ENCODE peak calls at places on chromosome 22, in nine cellular contexts. D, G, B, Q, T, A, V, J and H are unnamed samples.

GRCh38 chr22:32603651-32604540 is 129.3 kb downstream of the FBXO7 start:
- DNase-seq in T (no peak), B (no peak), D (no peak), J (no peak), V (no peak), A (no peak), G (no peak), Q (no peak), H (peak; percentile 73)

GRCh38 chr22:29635734-29636357 is 32.4 kb downstream of the NF2 start:
- DNase-seq in B (no peak), D (peak; percentile 64), V (no peak), G (no peak), T (no peak), J (peak; percentile 60), A (no peak), Q (peak; percentile 24), H (no peak)

GRCh38 chr22:37486224-37486845 is at the start of gene MFNG:
- DNase-seq in V (peak; percentile 93), A (peak; percentile 83), D (peak; percentile 80), J (peak; percentile 91), T (peak; percentile 84), G (no peak), B (peak; percentile 77), Q (peak; percentile 93), H (peak; percentile 96)

GRCh38 chr22:25008666-25009065 is 56.1 kb downstream of the KIAA1671 start:
- DNase-seq in T (no peak), Q (no peak), D (no peak), J (no peak), B (no peak), G (no peak), A (no peak), V (no peak), H (no peak)

GRCh38 chr22:47092896-47093311 is 330.5 kb downstream of the TBC1D22A start:
- DNase-seq in D (no peak), V (no peak), G (no peak), T (no peak), Q (no peak), B (no peak), J (no peak), A (no peak), H (no peak)

GRCh38 chr22:20977019-20977418 is 5.1 kb upstream of the LZTR1 start:
- DNase-seq in T (no peak), V (peak; percentile 36), D (no peak), G (no peak), Q (no peak), B (no peak), A (no peak), J (no peak), H (no peak)

GRCh38 chr22:31083377-31083768 is 2.3 kb downstream of the SMTN start:
- DNase-seq in A (no peak), J (peak; percentile 7), D (no peak), G (no peak), Q (no peak), T (peak; percentile 71), B (no peak), V (no peak), H (no peak)

GRCh38 chr22:44755418-44755817 is 3.0 kb downstream of the ARHGAP8 start:
- DNase-seq in G (no peak), J (no peak), Q (no peak), V (no peak), B (no peak), D (no peak), A (no peak), T (no peak), H (peak; percentile 59)

GRCh38 chr22:50145741-50146439 is 24.6 kb upstream of the PANX2 start:
- DNase-seq in T (no peak), G (no peak), J (peak; percentile 64), V (peak; percentile 57), B (no peak), A (no peak), D (no peak), Q (no peak), H (no peak)

GRCh38 chr22:46769191-46769675 is 6.8 kb downstream of the TBC1D22A start:
- DNase-seq in J (no peak), B (no peak), D (no peak), A (no peak), T (no peak), Q (no peak), V (peak; percentile 50), G (no peak), H (peak; percentile 86)

GRCh38 chr22:41446639-41447434 is at the start of gene TOB2:
- DNase-seq in Q (peak; percentile 94), T (peak; percentile 97), G (peak; percentile 98), B (peak; percentile 98), A (peak; percentile 97), D (peak; percentile 93), V (peak; percentile 98), J (peak; percentile 80), H (peak; percentile 99)

GRCh38 chr22:24232124-24232523 is 12.8 kb downstream of the GGT5 start:
- DNase-seq in B (no peak), A (no peak), V (peak; percentile 52), G (no peak), D (no peak), Q (no peak), J (peak; percentile 14), T (no peak), H (no peak)

GRCh38 chr22:33105501-33105911 is 47.3 kb upstream of the SYN3 start:
- DNase-seq in Q (no peak), T (no peak), B (no peak), D (no peak), G (no peak), V (no peak), J (no peak), A (no peak), H (no peak)

GRCh38 chr22:40819741-40820140 is 595 bp upstream of the SLC25A17 start:
- DNase-seq in B (no peak), D (no peak), J (peak; percentile 8), V (no peak), T (no peak), G (no peak), A (no peak), Q (peak; percentile 10), H (no peak)

GRCh38 chr22:26471522-26471921 is 12.1 kb downstream of the HPS4 start:
- DNase-seq in T (no peak), B (no peak), V (no peak), Q (no peak), D (peak; percentile 92), J (no peak), A (no peak), G (no peak), H (no peak)

GRCh38 chr22:35457729-35458546 is 58.0 kb downstream of the MCM5 start:
- DNase-seq in J (no peak), D (no peak), T (no peak), G (no peak), A (no peak), Q (no peak), B (no peak), V (no peak), H (no peak)

GRCh38 chr22:30949934-30950660 is 18.5 kb downstream of the MORC2 start:
- DNase-seq in A (no peak), T (no peak), Q (no peak), B (no peak), V (no peak), D (no peak), J (no peak), G (peak; percentile 68), H (no peak)

GRCh38 chr22:25748704-25749103 is 6.7 kb downstream of the MYO18B start:
- DNase-seq in J (no peak), T (peak; percentile 69), B (no peak), G (no peak), V (no peak), D (no peak), A (no peak), Q (no peak), H (no peak)

GRCh38 chr22:42313804-42314581 is 43.5 kb upstream of the TCF20 start:
- DNase-seq in A (peak; percentile 78), V (no peak), T (peak; percentile 87), B (peak; percentile 75), Q (peak; percentile 73), J (peak; percentile 77), D (peak; percentile 15), G (no peak), H (no peak)

GRCh38 chr22:43745783-43746356 is 66.2 kb downstream of the EFCAB6 start:
- DNase-seq in B (no peak), T (no peak), Q (no peak), D (no peak), V (peak; percentile 52), G (peak; percentile 85), J (no peak), A (no peak), H (no peak)
- TF ChIP-seq POLR2AphosphoS5 in B (no peak), T (no peak), Q (no peak), D (no peak), V (no peak), G (no peak), J (no peak), A (no peak), H (no peak)

GRCh38 chr22:22233081-22233480 is 11.5 kb upstream of the VPREB1 start:
- DNase-seq in Q (no peak), J (no peak), T (no peak), D (no peak), V (no peak), G (no peak), A (no peak), B (no peak), H (no peak)

GRCh38 chr22:22230438-22230837 is 14.1 kb upstream of the VPREB1 start:
- DNase-seq in G (no peak), V (peak; percentile 35), A (no peak), D (no peak), J (no peak), T (no peak), Q (no peak), B (no peak), H (no peak)

GRCh38 chr22:22239311-22239939 is 5.2 kb upstream of the VPREB1 start:
- DNase-seq in D (no peak), Q (no peak), G (peak; percentile 90), J (no peak), A (no peak), B (no peak), V (no peak), T (no peak), H (no peak)

GRCh38 chr22:22237521-22237920 is 7.1 kb upstream of the VPREB1 start:
- DNase-seq in T (no peak), J (no peak), Q (no peak), B (no peak), A (no peak), V (no peak), D (no peak), G (peak; percentile 62), H (no peak)

GRCh38 chr22:22235564-22235963 is 9.0 kb upstream of the VPREB1 start:
- DNase-seq in J (peak; percentile 30), Q (peak; percentile 30), G (peak; percentile 80), A (peak; percentile 68), B (no peak), V (no peak), T (peak; percentile 46), D (peak; percentile 22), H (no peak)
- TF ChIP-seq POLR2AphosphoS5 in J (no peak), Q (no peak), G (no peak), A (no peak), B (no peak), V (no peak), T (no peak), D (no peak), H (no peak)

GRCh38 chr22:17562906-17563870 is at the start of gene SLC25A18:
- DNase-seq in B (peak; percentile 90), Q (no peak), V (no peak), D (no peak), G (no peak), T (peak; percentile 21), J (no peak), A (peak; percentile 56), H (peak; percentile 9)
- TF ChIP-seq POLR2AphosphoS5 in B (peak; percentile 57), Q (no peak), V (peak; percentile 68), D (no peak), G (peak; percentile 52), T (no peak), J (no peak), A (peak; percentile 72), H (peak; percentile 60)

GRCh38 chr22:19969141-19969928 is 27.7 kb upstream of the TXNRD2 start:
- DNase-seq in V (peak; percentile 61), T (no peak), J (no peak), Q (no peak), A (no peak), D (no peak), B (no peak), G (no peak), H (no peak)
- TF ChIP-seq POLR2AphosphoS5 in V (no peak), T (no peak), J (peak; percentile 35), Q (no peak), A (no peak), D (no peak), B (no peak), G (no peak), H (peak; percentile 57)